ENCODE peak calls at places on chromosome 13, in five cellular contexts. G is heart left ventricle; K is CD4-positive, alpha-beta T cell; D is thoracic aorta; T is CD8-positive, alpha-beta T cell. X is an unnamed sample. For H3K9me3, the result is how much of the 10 kb centered on the place peaks cover.

GRCh38 chr13:33264620-33264978 is 21.0 kb downstream of the STARD13 start:
- DNase-seq in K (no peak), G (no peak), D (no peak), T (no peak), X (no peak)

GRCh38 chr13:96020941-96021340 is 32.3 kb downstream of the UGGT2 start:
- DNase-seq in D (no peak), T (no peak), K (no peak), G (no peak), X (no peak)

GRCh38 chr13:48492123-48493075 is 40.5 kb downstream of the RCBTB2 start:
- DNase-seq in K (peak), T (peak), D (no peak), G (peak), X (no peak)

GRCh38 chr13:35824395-35824794 is 306.8 kb downstream of the DCLK1 start:
- DNase-seq in G (no peak), T (no peak), K (no peak), D (no peak), X (no peak)

GRCh38 chr13:23725922-23726321 is 155.7 kb downstream of the TNFRSF19 start:
- DNase-seq in T (no peak), G (no peak), D (no peak), K (no peak), X (no peak)

GRCh38 chr13:98885605-98886004 is 92.3 kb downstream of the DOCK9 start:
- DNase-seq in T (no peak), D (no peak), G (no peak), K (no peak), X (no peak)

GRCh38 chr13:96090240-96091101 is 564 bp downstream of the HS6ST3 start:
- DNase-seq in K (no peak), G (no peak), T (no peak), D (no peak), X (no peak)

GRCh38 chr13:93727301-93728141 is 500.9 kb downstream of the GPC6 start:
- DNase-seq in G (no peak), D (no peak), K (no peak), T (no peak), X (no peak)

GRCh38 chr13:77530870-77531269 is 4.6 kb upstream of the SCEL start:
- DNase-seq in D (no peak), T (no peak), G (no peak), K (no peak), X (no peak)

GRCh38 chr13:82458169-82458568 is 1424.1 kb downstream of the SLITRK1 start:
- DNase-seq in T (no peak), G (no peak), K (no peak), D (no peak), X (no peak)

GRCh38 chr13:98539655-98540054 is 37.3 kb downstream of the STK24 start:
- DNase-seq in K (no peak), G (no peak), D (no peak), T (no peak), X (no peak)

GRCh38 chr13:76579701-76580100 is 306.5 kb downstream of the KCTD12 start:
- DNase-seq in K (no peak), T (no peak), D (no peak), G (no peak), X (no peak)

GRCh38 chr13:73251866-73252265 is 193.1 kb downstream of the KLF5 start:
- DNase-seq in D (no peak), T (no peak), K (no peak), G (no peak), X (no peak)

GRCh38 chr13:71867101-71867814 is at the start of gene DACH1:
- DNase-seq in T (no peak), G (peak), K (no peak), D (no peak), X (peak)

GRCh38 chr13:111668451-111668850 is 348.0 kb downstream of the TEX29 start:
- DNase-seq in T (no peak), D (no peak), G (no peak), K (no peak), X (no peak)

GRCh38 chr13:90947976-90948375 is 399.5 kb upstream of the MIR17HG start:
- DNase-seq in T (no peak), D (no peak), G (no peak), K (no peak), X (no peak)

GRCh38 chr13:113029487-113030258 is 60.7 kb downstream of the MCF2L start:
- DNase-seq in G (no peak), T (no peak), K (peak), D (no peak), X (peak)

GRCh38 chr13:98428256-98428966 is 148.5 kb downstream of the STK24 start:
- DNase-seq in T (no peak), G (no peak), K (no peak), D (no peak), X (no peak)

GRCh38 chr13:81987677-81988357 is 1646.9 kb upstream of the SPRY2 start:
- DNase-seq in G (no peak), T (no peak), K (no peak), D (no peak), X (peak)

GRCh38 chr13:110244926-110245325 is 62.0 kb downstream of the COL4A1 start:
- DNase-seq in D (no peak), K (no peak), T (no peak), G (no peak), X (no peak)

GRCh38 chr13:25111557-25111956 is 15.6 kb downstream of the PABPC3 start:
- DNase-seq in D (no peak), K (no peak), T (no peak), G (no peak), X (no peak)

GRCh38 chr13:49226613-49227012 is 6.5 kb downstream of the MLNR start:
- DNase-seq in G (no peak), T (no peak), D (no peak), K (no peak), X (no peak)

GRCh38 chr13:98798849-98799645 is 46.6 kb upstream of the SLC15A1 start:
- DNase-seq in K (no peak), T (no peak), D (no peak), G (no peak), X (no peak)

GRCh38 chr13:20461860-20462532 is 63.7 kb downstream of the CRYL1 start:
- DNase-seq in K (no peak), D (no peak), G (peak), T (no peak), X (no peak)

GRCh38 chr13:23671367-23671766 is 101.2 kb downstream of the TNFRSF19 start:
- DNase-seq in D (no peak), T (no peak), K (no peak), G (no peak), X (no peak)

GRCh38 chr13:73861136-73861535 is 273.1 kb downstream of the KLF12 start:
- DNase-seq in T (no peak), D (no peak), G (no peak), K (no peak), X (no peak)

GRCh38 chr13:102839462-102839861 is 6.4 kb upstream of the ERCC5 start:
- DNase-seq in T (no peak), K (no peak), G (no peak), D (no peak), X (no peak)

GRCh38 chr13:30863796-30864195 is 42.3 kb upstream of the MEDAG start:
- DNase-seq in G (no peak), D (no peak), T (no peak), K (no peak), X (no peak)

GRCh38 chr13:31627097-31627496 is 112.2 kb upstream of the RXFP2 start:
- DNase-seq in K (no peak), T (no peak), G (no peak), D (no peak), X (no peak)

GRCh38 chr13:90445179-90445578 is 902.3 kb upstream of the MIR17HG start:
- DNase-seq in T (no peak), D (no peak), G (no peak), K (no peak), X (peak)

GRCh38 chr13:20506676-20507075 is 19.0 kb downstream of the CRYL1 start:
- DNase-seq in G (no peak), K (no peak), T (no peak), D (no peak), X (no peak)

GRCh38 chr13:90562388-90562787 is 785.1 kb upstream of the MIR17HG start:
- DNase-seq in G (no peak), T (no peak), D (no peak), K (no peak), X (no peak)

GRCh38 chr13:30998548-30999140 is 66.2 kb downstream of the TEX26 start:
- DNase-seq in K (no peak), G (no peak), D (no peak), T (no peak), X (no peak)

GRCh38 chr13:69706807-69707206 is 400.8 kb upstream of the ATXN8OS start:
- DNase-seq in T (no peak), G (no peak), D (no peak), K (no peak), X (no peak)

GRCh38 chr13:21060827-21061076 is 634 bp downstream of the LATS2 start:
- DNase-seq in G (no peak), T (no peak), K (no peak), D (no peak), X (no peak)

GRCh38 chr13:22218784-22219183 is 547.9 kb downstream of the FGF9 start:
- DNase-seq in T (no peak), D (no peak), K (no peak), G (no peak), X (no peak)

GRCh38 chr13:79085021-79085420 is 321.0 kb downstream of the RBM26 start:
- DNase-seq in T (no peak), D (no peak), K (no peak), G (no peak), X (no peak)
- H3K9me3 ChIP-seq in T (under half), D (under half), K (under half), G (under half), X (under half)

GRCh38 chr13:54078271-54078670 is 1049.7 kb downstream of the OLFM4 start:
- DNase-seq in G (no peak), D (no peak), K (no peak), T (no peak), X (no peak)
- H3K9me3 ChIP-seq in G (under half), D (under half), K (under half), T (under half), X (under half)

DNA sequence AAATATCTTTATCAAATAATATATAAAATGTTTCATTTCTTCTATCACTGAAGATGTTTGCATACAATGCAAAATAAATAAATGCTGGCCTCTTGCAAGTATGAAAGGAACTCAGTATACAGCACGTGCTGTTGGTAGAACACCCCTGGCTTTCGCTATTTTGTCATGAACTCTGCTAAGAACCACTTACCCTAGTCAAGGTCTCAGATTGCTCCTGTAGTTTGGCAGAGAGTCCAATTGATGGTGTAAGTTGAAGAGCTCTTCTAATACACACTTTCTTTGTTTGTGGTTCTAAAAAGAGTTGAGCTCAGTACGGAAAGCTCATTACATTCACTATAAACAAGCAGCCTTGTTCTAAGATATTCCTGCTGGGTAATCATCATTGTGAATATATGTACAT is 1258.9 kb downstream of the EFNB2 start:
- DNase-seq in G (no peak), K (no peak), D (no peak), T (no peak), X (no peak)
- H3K9me3 ChIP-seq in G (under half), K (under half), D (under half), T (under half), X (under half)

DNA sequence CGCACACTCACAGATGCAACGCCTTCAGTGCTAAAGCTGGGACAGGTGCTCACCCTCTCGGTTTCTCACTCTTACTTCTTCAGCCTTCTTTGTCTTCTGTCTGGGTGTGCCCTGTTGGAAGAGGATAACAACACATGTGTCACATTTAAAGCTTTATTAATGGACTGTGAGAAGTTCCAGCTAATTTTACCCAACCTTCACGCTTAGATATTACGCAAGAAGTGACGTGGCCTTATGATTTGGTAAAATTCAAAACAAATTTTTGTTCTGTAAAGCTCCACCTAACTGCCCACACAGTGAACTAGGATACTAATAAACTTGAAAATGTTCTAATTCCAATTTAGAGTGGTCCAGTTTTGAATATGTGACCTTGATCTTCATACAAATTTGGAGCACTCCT is 66.7 kb upstream of the LRCH1 start:
- DNase-seq in D (no peak), T (no peak), K (no peak), G (no peak), X (no peak)
- H3K9me3 ChIP-seq in D (under half), T (under half), K (under half), G (under half), X (under half)

GRCh38 chr13:18959996-18960395 is 221.6 kb downstream of the TUBA3C start:
- DNase-seq in T (no peak), D (no peak), G (no peak), K (no peak), X (no peak)
- H3K9me3 ChIP-seq in T (under half), D (under half), G (under half), K (under half), X (under half)